ENCODE peak calls at places on chromosomes 1 and 21, in five cellular contexts. U, M, Y, R and Z are unnamed samples.

GRCh38 chr1:35646043-35646442 is 4.7 kb upstream of the PSMB2 start:
- DNase-seq in U (no peak), M (no peak), Y (no peak), R (no peak), Z (peak; percentile 25)

GRCh38 chr1:32265846-32266245 is 14.8 kb downstream of the LCK start:
- DNase-seq in U (no peak), M (no peak), Y (no peak), R (no peak), Z (no peak)

GRCh38 chr1:207823880-207824566 is 72.2 kb downstream of the CD46 start:
- DNase-seq in U (peak; percentile 85), M (peak; percentile 86), Y (peak; percentile 39), R (peak; percentile 55), Z (peak; percentile 41)

GRCh38 chr1:200971955-200972711 is 51.4 kb downstream of the KIF21B start:
- DNase-seq in U (no peak), M (peak; percentile 30), Y (peak; percentile 27), R (peak; percentile 52), Z (peak; percentile 89)

GRCh38 chr1:64328195-64328594 is 124.8 kb downstream of the UBE2U start:
- DNase-seq in U (no peak), M (no peak), Y (no peak), R (no peak), Z (no peak)

GRCh38 chr1:26697978-26698849 is 2.4 kb downstream of the ARID1A start:
- DNase-seq in U (no peak), M (peak; percentile 89), Y (no peak), R (no peak), Z (peak; percentile 68)

GRCh38 chr1:55632906-55633305 is 417.7 kb upstream of the USP24 start:
- DNase-seq in U (no peak), M (no peak), Y (no peak), R (no peak), Z (peak; percentile 28)

GRCh38 chr1:212608956-212609700 is 567 bp downstream of the ATF3 start:
- DNase-seq in U (no peak), M (peak; percentile 36), Y (no peak), R (peak; percentile 72), Z (peak; percentile 65)

GRCh38 chr1:49389699-49390098 is 613.0 kb upstream of the BEND5 start:
- DNase-seq in U (no peak), M (no peak), Y (no peak), R (no peak), Z (no peak)

GRCh38 chr1:26838474-26839338 is 12.2 kb downstream of the ZDHHC18 start:
- DNase-seq in U (peak; percentile 82), M (peak; percentile 78), Y (no peak), R (no peak), Z (no peak)

GRCh38 chr1:16921391-16922185 is at the start of gene CROCC:
- DNase-seq in U (no peak), M (no peak), Y (peak; percentile 75), R (peak; percentile 95), Z (no peak)

GRCh38 chr1:190067592-190067991 is 410.1 kb downstream of the BRINP3 start:
- DNase-seq in U (peak; percentile 3), M (no peak), Y (no peak), R (no peak), Z (no peak)

GRCh38 chr1:50700226-50701020 is 259.6 kb downstream of the FAF1 start:
- DNase-seq in U (no peak), M (no peak), Y (peak; percentile 80), R (peak; percentile 95), Z (no peak)

GRCh38 chr21:17610862-17611261 is 1.8 kb downstream of the BTG3 start:
- DNase-seq in U (no peak), M (peak; percentile 13), Y (no peak), R (no peak), Z (no peak)

GRCh38 chr1:247077234-247077633 is 1.4 kb downstream of the ZNF670 start:
- DNase-seq in U (no peak), M (no peak), Y (no peak), R (no peak), Z (no peak)

GRCh38 chr1:223250632-223251015 is 107.6 kb upstream of the TLR5 start:
- DNase-seq in U (no peak), M (no peak), Y (no peak), R (no peak), Z (no peak)

GRCh38 chr1:96991261-96991660 is 269.7 kb downstream of the PTBP2 start:
- DNase-seq in U (no peak), M (no peak), Y (no peak), R (no peak), Z (no peak)

GRCh38 chr1:202805886-202806511 is 2.2 kb downstream of the KDM5B start:
- DNase-seq in U (no peak), M (no peak), Y (no peak), R (no peak), Z (no peak)

GRCh38 chr1:19305880-19306279 is 6.1 kb downstream of the AKR7A2 start:
- DNase-seq in U (no peak), M (no peak), Y (no peak), R (no peak), Z (no peak)

GRCh38 chr21:14753069-14753465 is 207.0 kb upstream of the SAMSN1 start:
- DNase-seq in U (no peak), M (no peak), Y (no peak), R (no peak), Z (no peak)

GRCh38 chr21:14754259-14754604 is 208.1 kb upstream of the SAMSN1 start:
- DNase-seq in U (no peak), M (no peak), Y (no peak), R (no peak), Z (no peak)

GRCh38 chr21:14754682-14755081 is 208.6 kb upstream of the SAMSN1 start:
- DNase-seq in U (no peak), M (no peak), Y (no peak), R (no peak), Z (no peak)

GRCh38 chr21:14753466-14754258 is 207.5 kb upstream of the SAMSN1 start:
- DNase-seq in U (no peak), M (no peak), Y (no peak), R (no peak), Z (no peak)

GRCh38 chr21:14755086-14755485 is 209.0 kb upstream of the SAMSN1 start:
- DNase-seq in U (no peak), M (no peak), Y (no peak), R (no peak), Z (no peak)
- TF ChIP-seq SUZ12 in U (no peak), M (no peak), Y (no peak), R (no peak), Z (no peak)

GRCh38 chr1:41900611-41901444 is 17.9 kb downstream of the HIVEP3 start:
- DNase-seq in U (no peak), M (no peak), Y (peak; percentile 34), R (no peak), Z (no peak)
- TF ChIP-seq SUZ12 in U (no peak), M (no peak), Y (no peak), R (no peak), Z (no peak)

DNA sequence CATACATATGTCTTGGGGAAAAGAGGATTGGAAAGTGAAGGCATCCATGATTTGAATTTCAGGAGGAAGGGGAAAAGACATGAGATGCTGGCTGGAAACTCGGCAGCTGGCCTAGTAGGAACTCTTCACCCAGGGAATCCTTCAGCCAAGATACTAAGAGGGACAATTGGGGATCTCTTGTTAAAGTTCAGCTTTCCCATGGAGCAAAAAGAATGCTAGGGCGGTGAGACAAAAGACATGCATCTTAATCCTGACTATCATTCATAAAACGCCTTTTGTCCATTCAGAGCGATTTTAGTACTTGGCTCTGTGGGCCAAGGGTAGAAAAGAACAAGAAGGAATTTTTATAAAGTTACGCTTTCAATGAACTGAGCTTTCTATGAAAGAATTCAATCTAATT is 20.6 kb downstream of the PDPN start:
- DNase-seq in U (no peak), M (no peak), Y (no peak), R (no peak), Z (no peak)
- TF ChIP-seq SUZ12 in U (no peak), M (no peak), Y (no peak), R (no peak), Z (no peak)

GRCh38 chr1:234842726-234843641 is 233.0 kb upstream of the IRF2BP2 start:
- DNase-seq in U (peak; percentile 95), M (no peak), Y (no peak), R (no peak), Z (no peak)
- TF ChIP-seq SUZ12 in U (no peak), M (no peak), Y (no peak), R (no peak), Z (no peak)

GRCh38 chr1:1603671-1604373 is 3.9 kb upstream of the FNDC10 start:
- DNase-seq in U (no peak), M (no peak), Y (no peak), R (no peak), Z (no peak)
- TF ChIP-seq SUZ12 in U (no peak), M (no peak), Y (no peak), R (no peak), Z (no peak)